ENCODE peak calls at places on chromosomes 6 and 20, in five cellular contexts. Y is activated T-cell treated with anti-CD3 and anti-CD28 coated beads for 1 hour; K is AG08396; N is glutamatergic neuron; O is CD4-positive, alpha-beta memory T cell. E is an unnamed sample.

GRCh38 chr6:139243531-139243930 is 48.3 kb downstream of the TXLNB start:
- DNase-seq in O (no peak), K (no peak), N (no peak), Y (no peak), E (no peak)

GRCh38 chr20:341682-342081 is 5.2 kb upstream of the NRSN2 start:
- DNase-seq in O (no peak), K (peak; percentile 61), Y (no peak), N (no peak), E (no peak)

GRCh38 chr6:120894077-120894476 is 440.2 kb downstream of the TBC1D32 start:
- DNase-seq in K (no peak), N (no peak), Y (no peak), O (no peak), E (no peak)

GRCh38 chr6:11343963-11344714 is 111.7 kb upstream of the NEDD9 start:
- DNase-seq in N (no peak), K (no peak), O (no peak), Y (no peak), E (no peak)

GRCh38 chr6:33642897-33643296 is 21.8 kb downstream of the ITPR3 start:
- DNase-seq in O (no peak), Y (no peak), K (no peak), N (no peak), E (no peak)

GRCh38 chr6:33579828-33580714 is at the start of gene BAK1:
- DNase-seq in O (peak; percentile 78), K (peak; percentile 96), N (peak; percentile 89), Y (peak; percentile 69), E (peak; percentile 94)

GRCh38 chr6:3270258-3270657 is 11.5 kb downstream of the PSMG4 start:
- DNase-seq in Y (no peak), O (no peak), N (no peak), K (no peak), E (no peak)

GRCh38 chr20:36606171-36607116 is 865 bp downstream of the RAB5IF start:
- DNase-seq in N (no peak), K (no peak), O (no peak), Y (no peak), E (no peak)

GRCh38 chr20:62728028-62728780 is 19.6 kb downstream of the NTSR1 start:
- DNase-seq in Y (no peak), N (no peak), O (no peak), K (no peak), E (no peak)

GRCh38 chr6:111685506-111685905 is 79.8 kb upstream of the TRAF3IP2 start:
- DNase-seq in O (no peak), K (no peak), N (no peak), Y (no peak), E (no peak)

GRCh38 chr6:105484238-105485161 is 81.6 kb upstream of the PREP start:
- DNase-seq in K (peak; percentile 19), Y (no peak), N (no peak), O (peak; percentile 42), E (no peak)

GRCh38 chr6:157151029-157151428 is 172.3 kb downstream of the TMEM242 start:
- DNase-seq in N (no peak), K (no peak), O (no peak), Y (no peak), E (no peak)